ENCODE peak calls at places on chromosome 4, in five cellular contexts. I is SK-N-SH, J is GM23248, T is GM23338, L is PC-9. Q is an unnamed sample.

GRCh38 chr4:45636175-45636574 is 487.7 kb downstream of the GABRG1 start:
- DNase-seq in I (no peak), J (no peak), T (no peak), L (no peak), Q (no peak)

GRCh38 chr4:148043990-148044645 is 312.2 kb downstream of the ARHGAP10 start:
- DNase-seq in I (no peak), J (no peak), T (no peak), L (no peak), Q (no peak)

GRCh38 chr4:158786155-158786581 is 17.3 kb downstream of the FNIP2 start:
- DNase-seq in I (no peak), J (no peak), T (no peak), L (no peak), Q (no peak)

GRCh38 chr4:175905939-175906338 is 93.9 kb upstream of the GPM6A start:
- DNase-seq in I (no peak), J (no peak), T (peak; percentile 9), L (no peak), Q (no peak)

GRCh38 chr4:4869731-4870483 is 10.4 kb downstream of the MSX1 start:
- DNase-seq in I (no peak), J (peak; percentile 58), T (peak; percentile 85), L (no peak), Q (no peak)

GRCh38 chr4:169185133-169185956 is 85.4 kb downstream of the SH3RF1 start:
- DNase-seq in I (no peak), J (no peak), T (no peak), L (peak; percentile 51), Q (no peak)

GRCh38 chr4:171308661-171309060 is 504.5 kb upstream of the GALNTL6 start:
- DNase-seq in I (no peak), J (no peak), T (no peak), L (no peak), Q (no peak)

GRCh38 chr4:182019148-182019652 is 224.0 kb upstream of the TENM3 start:
- DNase-seq in I (no peak), J (no peak), T (no peak), L (no peak), Q (peak; percentile 67)

GRCh38 chr4:7782783-7783182 is 156.9 kb downstream of the AFAP1 start:
- DNase-seq in I (no peak), J (peak; percentile 48), T (no peak), L (peak; percentile 17), Q (no peak)

GRCh38 chr4:165360041-165360782 is 18.6 kb upstream of the CPE start:
- DNase-seq in I (no peak), J (peak; percentile 69), T (no peak), L (no peak), Q (no peak)

GRCh38 chr4:76252271-76252653 is 741 bp downstream of the FAM47E start:
- DNase-seq in I (no peak), J (peak; percentile 9), T (no peak), L (no peak), Q (no peak)

GRCh38 chr4:123606336-123606735 is 209.7 kb downstream of the SPRY1 start:
- DNase-seq in I (no peak), J (no peak), T (no peak), L (no peak), Q (no peak)

GRCh38 chr4:6529021-6529420 is 46.0 kb upstream of the MAN2B2 start:
- DNase-seq in I (no peak), J (no peak), T (no peak), L (no peak), Q (no peak)

GRCh38 chr4:166972071-166972470 is 262.2 kb downstream of the SPOCK3 start:
- DNase-seq in I (no peak), J (no peak), T (no peak), L (peak; percentile 37), Q (no peak)

GRCh38 chr4:81792521-81792920 is 320.8 kb upstream of the RASGEF1B start:
- DNase-seq in I (no peak), J (no peak), T (no peak), L (no peak), Q (no peak)

DNA sequence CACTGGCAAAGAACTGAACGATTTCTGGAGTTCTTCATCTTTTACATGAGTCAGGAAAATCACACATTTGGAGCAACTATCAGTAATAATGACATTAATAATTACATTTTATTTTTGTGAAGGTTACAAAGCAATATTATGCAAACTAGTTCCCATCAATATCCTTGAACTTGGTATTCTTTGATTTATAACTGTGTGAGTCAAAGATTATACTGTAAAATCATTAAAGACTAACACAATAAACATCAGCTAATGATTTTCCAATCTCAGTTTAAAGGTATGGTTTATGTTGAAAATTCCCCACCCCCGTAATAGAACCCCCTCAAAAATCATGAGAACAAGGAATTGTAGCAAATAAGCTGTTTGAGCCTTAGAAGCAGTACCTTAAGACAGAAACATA is 22.1 kb upstream of the SH3D19 start:
- DNase-seq in I (no peak), J (no peak), T (no peak), L (no peak), Q (no peak)
- H3K9me2 ChIP-seq in I (no peaks in the 10 kb centered on the region), J (no peaks in the 10 kb centered on the region), T (peaks cover 5% of the 10 kb centered on the region), L (no peaks in the 10 kb centered on the region), Q (no peaks in the 10 kb centered on the region)

DNA sequence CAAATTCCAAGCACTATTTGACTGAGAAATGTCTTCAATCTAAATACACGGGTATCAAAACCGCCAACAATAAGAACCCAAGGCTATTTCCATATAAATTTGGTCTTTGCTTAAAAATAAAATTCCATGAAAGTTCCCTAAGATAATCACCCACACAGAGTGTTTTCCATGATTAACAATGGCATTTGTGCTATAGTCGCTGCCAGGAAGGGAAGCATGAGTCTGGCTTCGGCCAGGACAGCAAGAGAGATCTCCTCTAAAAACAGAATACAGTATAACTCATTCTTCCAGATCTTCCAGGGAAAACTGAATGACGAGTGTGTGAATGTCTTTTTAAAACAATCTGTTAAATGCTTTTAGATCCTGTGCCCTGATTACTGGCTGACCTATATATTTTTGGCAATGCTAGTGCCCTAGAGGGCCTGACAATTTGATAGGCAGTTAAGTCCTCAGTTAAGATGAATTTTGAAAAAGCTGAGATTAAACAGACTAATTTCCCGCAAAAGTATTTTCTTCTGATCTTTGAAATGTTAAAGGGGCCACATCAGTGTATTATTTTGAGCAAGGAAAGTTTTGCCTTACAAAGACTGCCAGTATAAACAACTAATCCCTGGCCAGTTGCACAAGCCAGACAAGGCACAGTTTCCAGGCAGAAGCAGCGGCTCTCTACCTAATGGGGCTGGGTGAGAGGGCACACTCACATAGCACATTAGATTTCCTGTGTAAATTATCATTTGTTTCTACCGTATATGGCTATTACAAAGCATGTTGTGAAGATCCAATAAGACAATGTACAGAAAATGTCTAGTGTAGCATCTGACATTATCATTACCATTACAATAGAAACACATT is 127.4 kb downstream of the DCHS2 start:
- DNase-seq in I (no peak), J (no peak), T (no peak), L (no peak), Q (no peak)
- H2AFZ ChIP-seq in I (no peak overlapping the region), J (no peak overlapping the region), T (no peak overlapping the region), L (no peak overlapping the region), Q (no peak overlapping the region)

GRCh38 chr4:26765515-26765914 is 95.1 kb upstream of the STIM2 start:
- DNase-seq in I (no peak), J (no peak), T (no peak), L (no peak), Q (no peak)
- H3K9me2 ChIP-seq in I (no peaks in the 10 kb centered on the region), J (no peaks in the 10 kb centered on the region), T (peaks cover 3% of the 10 kb centered on the region), L (no peaks in the 10 kb centered on the region), Q (no peaks in the 10 kb centered on the region)

DNA sequence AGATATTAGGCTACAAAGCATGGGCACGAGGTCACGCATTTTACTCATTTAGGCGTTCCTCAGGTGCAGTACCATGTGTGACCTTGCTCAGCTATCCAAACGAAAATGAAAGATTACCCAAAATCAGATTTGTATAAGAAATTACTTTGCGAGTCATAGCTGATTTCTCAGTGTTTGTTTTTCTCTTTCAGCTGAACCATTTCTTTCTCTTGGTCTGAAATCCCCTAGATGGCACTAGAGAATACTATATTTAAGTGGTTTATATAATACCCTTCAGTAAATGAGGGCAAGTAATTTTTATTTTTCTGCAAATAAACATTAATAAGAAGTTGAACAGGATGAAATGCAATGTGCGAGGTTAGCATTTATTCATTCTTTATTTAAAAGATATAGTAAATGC is 496.6 kb downstream of the STIM2 start:
- DNase-seq in I (no peak), J (peak; percentile 51), T (peak; percentile 24), L (no peak), Q (peak; percentile 72)
- H2AFZ ChIP-seq in I (no peak overlapping the region), J (no peak overlapping the region), T (no peak overlapping the region), L (no peak overlapping the region), Q (peak overlapping the region; percentile 1)

GRCh38 chr4:16284050-16284449 is 57.8 kb upstream of the TAPT1 start:
- DNase-seq in I (no peak), J (no peak), T (no peak), L (no peak), Q (no peak)
- H3K9me2 ChIP-seq in I (no peaks in the 10 kb centered on the region), J (no peaks in the 10 kb centered on the region), T (no peaks in the 10 kb centered on the region), L (no peaks in the 10 kb centered on the region), Q (no peaks in the 10 kb centered on the region)

DNA sequence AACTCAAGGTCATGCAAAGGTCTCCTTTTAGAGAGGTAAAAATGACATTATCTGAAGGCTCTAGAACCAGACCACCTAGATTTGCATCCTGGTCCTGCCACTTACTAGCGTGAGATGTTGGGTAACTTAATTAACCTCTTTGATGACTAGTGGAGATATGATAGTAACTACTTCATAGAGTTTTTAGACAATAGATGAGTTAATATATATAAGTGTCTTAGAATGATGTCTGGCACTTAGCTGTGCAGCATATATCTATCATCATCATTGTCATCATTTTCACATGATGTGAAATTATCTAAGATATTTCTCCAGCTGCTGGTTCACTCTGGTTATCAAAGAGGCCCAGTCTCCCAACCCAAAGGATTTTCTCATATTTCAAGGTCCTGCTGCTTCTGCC is 126.1 kb upstream of the DCLK2 start:
- DNase-seq in I (no peak), J (no peak), T (no peak), L (no peak), Q (no peak)
- H2AFZ ChIP-seq in I (no peak overlapping the region), J (no peak overlapping the region), T (no peak overlapping the region), L (no peak overlapping the region), Q (no peak overlapping the region)

DNA sequence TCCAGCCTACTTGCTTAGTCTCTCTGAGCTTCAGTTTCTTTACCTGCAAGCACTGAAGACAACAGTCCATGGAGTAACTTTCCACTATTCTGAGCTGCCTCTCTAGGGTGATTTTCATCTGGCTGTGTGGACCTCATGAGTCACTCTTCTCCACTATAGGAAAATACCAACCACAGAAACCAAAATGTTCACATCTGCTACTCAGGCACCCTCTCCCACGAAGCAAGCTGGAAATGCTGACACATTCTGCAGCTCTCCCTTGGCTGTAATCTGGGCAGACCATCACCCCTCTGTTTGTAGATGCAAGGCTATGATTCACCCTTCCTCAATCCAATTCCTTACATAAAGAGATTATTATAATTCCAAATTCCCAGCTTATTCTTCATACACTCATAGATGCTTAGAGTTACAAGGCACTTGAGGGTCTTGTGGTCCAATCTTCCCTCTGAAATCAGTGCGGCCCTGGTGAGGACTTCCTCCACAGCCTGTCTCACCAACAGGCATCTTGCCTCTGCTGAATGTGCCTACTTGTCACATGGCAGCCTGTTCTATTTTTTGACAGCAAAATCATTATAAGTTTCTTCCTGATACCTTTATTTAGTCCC is 97.0 kb upstream of the LNX1 start:
- DNase-seq in I (peak; percentile 3), J (peak; percentile 99), T (no peak), L (peak; percentile 50), Q (peak; percentile 88)
- H3K9me2 ChIP-seq in I (no peaks in the 10 kb centered on the region), J (peaks cover 8% of the 10 kb centered on the region), T (peaks cover 4% of the 10 kb centered on the region), L (no peaks in the 10 kb centered on the region), Q (no peaks in the 10 kb centered on the region)

GRCh38 chr4:3417448-3417847 is 24.3 kb upstream of the HGFAC start:
- DNase-seq in I (no peak), J (no peak), T (no peak), L (no peak), Q (no peak)
- H2AFZ ChIP-seq in I (no peak overlapping the region), J (no peak overlapping the region), T (no peak overlapping the region), L (no peak overlapping the region), Q (no peak overlapping the region)